ENCODE peak calls at places on chromosomes 2 and 18, in five cellular contexts. H is psoas muscle, Z is bronchial epithelial cell, U is cardiac muscle cell, M is BE2C. R is an unnamed sample.

GRCh38 chr2:197628043-197628500 is 47.3 kb downstream of the RFTN2 start:
- DNase-seq in U (peak; percentile 6), H (no peak), Z (peak; percentile 62), M (no peak), R (no peak)

GRCh38 chr2:59282374-59283057 is 1041.4 kb upstream of the FANCL start:
- DNase-seq in U (no peak), Z (no peak), M (no peak), H (no peak), R (no peak)

GRCh38 chr18:74294526-74294925 is 2.8 kb upstream of the CYB5A start:
- DNase-seq in Z (no peak), M (no peak), U (peak; percentile 70), H (no peak), R (no peak)

GRCh38 chr2:195596840-195597239 is 60.2 kb upstream of the SLC39A10 start:
- DNase-seq in H (no peak), Z (no peak), U (no peak), M (no peak), R (no peak)

GRCh38 chr18:59547691-59548182 is 149.5 kb downstream of the CCBE1 start:
- DNase-seq in U (peak; percentile 93), H (no peak), Z (peak; percentile 46), M (no peak), R (no peak)

GRCh38 chr2:155062250-155062985 is 363.9 kb downstream of the KCNJ3 start:
- DNase-seq in H (no peak), U (no peak), M (no peak), Z (no peak), R (no peak)

GRCh38 chr2:1633936-1634587 is 110.3 kb downstream of the PXDN start:
- DNase-seq in Z (no peak), M (no peak), U (no peak), H (no peak), R (no peak)

GRCh38 chr18:36428431-36429029 is 131.0 kb downstream of the FHOD3 start:
- DNase-seq in Z (no peak), U (no peak), M (no peak), H (no peak), R (no peak)

GRCh38 chr2:212897296-212897695 is 254.1 kb downstream of the IKZF2 start:
- DNase-seq in U (no peak), H (no peak), M (no peak), Z (no peak), R (no peak)

GRCh38 chr2:189783451-189783926 is 650 bp downstream of the ORMDL1 start:
- DNase-seq in H (no peak), Z (peak; percentile 50), M (no peak), U (peak; percentile 49), R (no peak)

GRCh38 chr2:42328148-42328833 is 32.7 kb downstream of the COX7A2L start:
- DNase-seq in M (no peak), Z (peak; percentile 46), U (peak; percentile 63), H (no peak), R (no peak)

GRCh38 chr2:44291281-44292248 is 16.3 kb downstream of the SLC3A1 start:
- DNase-seq in Z (peak; percentile 94), M (peak; percentile 49), H (peak; percentile 52), U (peak; percentile 73), R (peak; percentile 61)

GRCh38 chr2:218028189-218028495 is 25.3 kb upstream of the TNS1 start:
- DNase-seq in Z (no peak), U (no peak), H (no peak), M (no peak), R (no peak)

GRCh38 chr2:28927469-28927868 is 33.0 kb downstream of the WDR43 start:
- DNase-seq in U (no peak), M (no peak), Z (no peak), H (no peak), R (no peak)

GRCh38 chr2:32003791-32004190 is 7.0 kb downstream of the MEMO1 start:
- DNase-seq in U (no peak), H (no peak), Z (peak; percentile 94), M (no peak), R (no peak)

GRCh38 chr2:19351914-19352697 is 6.3 kb downstream of the OSR1 start:
- DNase-seq in M (no peak), H (peak; percentile 59), Z (no peak), U (no peak), R (no peak)

GRCh38 chr2:203155406-203155805 is 83.4 kb upstream of the CYP20A1 start:
- DNase-seq in U (no peak), M (no peak), H (no peak), Z (no peak), R (no peak)

GRCh38 chr2:101151859-101152194 is 645 bp upstream of the TBC1D8 start:
- DNase-seq in H (peak; percentile 60), M (no peak), U (no peak), Z (no peak), R (no peak)

GRCh38 chr2:181077128-181077709 is 96.8 kb downstream of the UBE2E3 start:
- DNase-seq in Z (peak; percentile 55), U (peak; percentile 70), M (no peak), H (no peak), R (no peak)

GRCh38 chr2:66581461-66582363 is 146.8 kb downstream of the MEIS1 start:
- DNase-seq in H (peak; percentile 49), U (peak; percentile 22), Z (no peak), M (no peak), R (no peak)

GRCh38 chr18:56651771-56652092 is 573 bp downstream of the WDR7 start:
- DNase-seq in Z (no peak), U (no peak), M (no peak), H (no peak), R (no peak)

GRCh38 chr2:240997141-240997855 is 1.1 kb upstream of the SNED1 start:
- DNase-seq in M (no peak), U (no peak), Z (no peak), H (peak; percentile 76), R (peak; percentile 50)

GRCh38 chr2:46913471-46914381 is 1.9 kb downstream of the MCFD2 start:
- DNase-seq in H (peak; percentile 63), Z (peak; percentile 84), M (no peak), U (peak; percentile 58), R (no peak)

GRCh38 chr2:45382744-45383143 is 228.3 kb downstream of the SRBD1 start:
- DNase-seq in M (peak; percentile 18), U (peak; percentile 72), Z (peak; percentile 24), H (no peak), R (no peak)

GRCh38 chr18:14969507-14969906 is 221.5 kb downstream of the ANKRD30B start:
- DNase-seq in H (no peak), Z (no peak), U (no peak), M (no peak), R (no peak)

GRCh38 chr2:216107760-216108159 is 1.4 kb upstream of the XRCC5 start:
- DNase-seq in Z (no peak), H (no peak), U (peak; percentile 21), M (no peak), R (no peak)

GRCh38 chr18:12520442-12520992 is 112.8 kb downstream of the PRELID3A start:
- DNase-seq in Z (no peak), H (no peak), M (no peak), U (peak; percentile 22), R (no peak)

GRCh38 chr18:13558132-13558531 is 168.2 kb downstream of the FAM210A start:
- DNase-seq in Z (peak; percentile 32), H (no peak), M (peak; percentile 58), U (peak; percentile 50), R (peak; percentile 64)

DNA sequence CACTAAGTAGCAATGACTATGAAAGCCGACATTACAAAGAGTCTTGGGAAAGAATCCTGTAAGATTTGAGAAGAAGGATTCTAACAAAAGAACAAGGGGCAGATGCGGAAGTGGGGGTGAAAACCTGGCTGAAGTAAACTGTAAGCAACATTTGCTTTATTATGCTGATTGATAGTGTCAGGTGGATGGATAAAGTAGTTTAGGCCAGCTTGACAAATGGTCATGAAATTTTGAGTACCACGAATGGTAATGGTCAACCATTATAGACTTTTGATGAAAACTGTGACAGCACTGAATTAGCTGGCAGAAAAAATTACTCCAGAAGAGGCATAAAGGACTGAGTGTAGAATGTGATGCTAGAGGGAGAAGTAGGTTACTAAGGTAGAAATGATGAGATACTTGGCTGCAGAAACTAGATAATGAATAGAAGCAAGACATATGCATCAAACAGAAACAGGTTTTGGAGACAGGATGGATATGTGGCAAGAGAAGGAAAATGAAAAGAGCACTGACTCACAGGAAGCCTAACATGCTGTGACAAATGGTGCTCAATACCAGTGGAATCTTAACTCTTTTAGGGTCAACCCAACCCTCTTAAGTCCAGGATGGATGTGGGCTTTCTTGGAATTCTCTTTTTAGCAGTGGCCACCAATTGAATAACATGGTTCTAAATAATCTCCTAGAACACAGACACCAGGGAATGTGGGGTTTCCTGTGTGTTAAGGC is 6.8 kb downstream of the THUMPD2 start:
- DNase-seq in M (no peak), H (no peak), U (peak; percentile 33), Z (peak; percentile 93), R (no peak)
- H3K36me3 ChIP-seq in M (peaks cover 44% of the 10 kb centered on the region), H (no peaks in the 10 kb centered on the region), U (peaks cover 8% of the 10 kb centered on the region), Z (peaks cover 6% of the 10 kb centered on the region), R (peaks cover 23% of the 10 kb centered on the region)

DNA sequence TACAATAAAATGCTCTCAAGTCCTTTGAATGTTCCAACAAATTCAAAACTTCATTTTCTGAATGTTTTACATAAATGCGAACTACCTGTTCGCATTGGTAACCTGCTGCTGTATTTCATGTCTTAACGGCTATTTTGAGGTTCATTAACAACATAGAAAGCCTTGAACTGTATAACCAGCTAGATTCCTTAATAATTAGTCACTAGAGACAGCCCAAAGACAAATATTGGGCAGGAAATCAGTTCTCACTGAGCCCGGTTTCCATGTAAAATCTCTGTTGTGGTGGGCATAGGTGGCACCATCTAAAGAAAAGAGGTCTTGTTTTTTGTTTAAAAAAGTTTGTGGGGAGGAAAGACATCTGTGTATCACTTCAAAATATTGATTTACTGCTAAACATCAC is 29.2 kb downstream of the PDIA6 start:
- DNase-seq in Z (peak; percentile 45), M (no peak), H (no peak), U (no peak), R (no peak)
- H3K36me3 ChIP-seq in Z (peaks cover 30% of the 10 kb centered on the region), M (peaks cover 81% of the 10 kb centered on the region), H (peaks cover 19% of the 10 kb centered on the region), U (peaks cover 56% of the 10 kb centered on the region), R (peaks cover 92% of the 10 kb centered on the region)

DNA sequence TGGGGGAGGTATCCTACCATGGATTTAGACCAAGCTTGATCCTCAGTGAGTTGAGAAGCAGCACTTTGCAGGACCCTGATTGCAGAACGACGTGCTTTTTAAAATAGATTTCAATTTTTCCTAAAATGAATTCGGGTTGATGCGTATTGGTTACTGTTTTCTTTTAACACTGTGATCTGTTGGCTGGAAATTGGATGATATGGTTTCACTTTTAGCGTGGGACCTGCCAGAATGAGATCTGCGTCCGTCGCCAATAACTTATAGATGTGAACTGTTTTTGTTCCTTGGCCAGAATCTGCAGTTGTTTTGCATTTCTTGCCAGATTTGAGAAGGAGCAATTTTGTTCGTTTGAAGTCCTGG is 671 bp downstream of the UGGT1 start:
- DNase-seq in Z (peak; percentile 18), H (no peak), U (no peak), M (no peak), R (no peak)
- H3K36me3 ChIP-seq in Z (peaks cover 2% of the 10 kb centered on the region), H (no peaks in the 10 kb centered on the region), U (no peaks in the 10 kb centered on the region), M (no peaks in the 10 kb centered on the region), R (no peaks in the 10 kb centered on the region)

DNA sequence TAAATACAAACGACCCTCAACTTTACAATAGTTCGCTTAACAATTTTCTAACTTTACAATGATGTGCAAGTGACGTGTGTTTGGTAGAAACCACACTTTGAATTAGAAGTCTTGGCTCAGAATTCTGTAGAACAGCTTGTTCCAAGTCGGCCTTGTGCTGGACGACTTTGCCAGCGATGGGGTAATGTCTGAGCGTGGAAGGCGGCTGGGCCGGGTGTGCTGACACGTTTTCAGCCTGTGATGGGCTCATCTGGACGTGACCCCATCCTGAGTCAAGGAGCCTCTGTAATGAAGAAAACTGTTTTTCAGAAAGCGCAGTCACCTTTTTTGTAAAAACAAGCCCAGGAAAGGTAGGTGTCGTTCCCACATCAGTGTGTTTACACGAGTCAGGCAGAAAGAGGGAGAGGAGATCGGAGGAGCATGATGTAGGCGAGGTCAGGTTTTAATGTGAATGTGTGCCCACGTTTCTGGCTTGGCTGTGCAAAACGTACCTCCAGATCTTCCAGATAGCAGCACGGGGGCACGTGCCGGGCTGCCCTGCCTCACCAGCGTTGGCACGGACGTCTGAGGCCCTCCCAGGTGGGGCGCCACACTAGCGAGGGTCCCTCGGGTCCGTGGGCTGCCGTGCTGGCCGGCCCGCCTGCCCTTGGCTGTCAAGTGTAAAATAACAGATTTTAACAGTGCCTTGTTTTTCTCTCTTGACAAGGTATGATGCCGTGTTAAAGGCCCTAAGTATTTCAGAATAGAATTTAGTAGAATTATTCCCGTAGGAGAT is 54.6 kb downstream of the CTDP1 start:
- DNase-seq in H (peak; percentile 75), U (no peak), M (no peak), Z (no peak), R (peak; percentile 51)
- H3K36me3 ChIP-seq in H (peaks cover 2% of the 10 kb centered on the region), U (peaks cover 3% of the 10 kb centered on the region), M (peaks cover 8% of the 10 kb centered on the region), Z (peaks cover 22% of the 10 kb centered on the region), R (peaks cover 79% of the 10 kb centered on the region)

R was measured in lower lobe of right lung.